ENCODE peak calls at places on chromosomes 12 and 14, in ten cellular contexts. One of them, this sample, is unnamed. For H3K4me1, the result is how much of the 10 kb centered on the place peaks cover.

GRCh38 chr12:98074286-98074685 is 441.1 kb upstream of the TMPO start:
- DNase-seq in tibial artery: no peak
- DNase-seq in uterus: no peak
- DNase-seq in heart right ventricle: no peak
- DNase-seq in colonic mucosa: no peak
- DNase-seq in K562: no peak
- DNase-seq in PC-9: no peak
- DNase-seq in CD8-positive, alpha-beta T cell: no peak
- DNase-seq in aorta: no peak
- DNase-seq in neural progenitor cell: no peak
- DNase-seq in this sample: no peak

GRCh38 chr12:110012137-110012536 is 12.9 kb downstream of the ANKRD13A start:
- DNase-seq in PC-9: peak
- DNase-seq in aorta: no peak
- DNase-seq in heart right ventricle: no peak
- DNase-seq in uterus: no peak
- DNase-seq in colonic mucosa: no peak
- DNase-seq in CD8-positive, alpha-beta T cell: no peak
- DNase-seq in tibial artery: no peak
- DNase-seq in neural progenitor cell: no peak
- DNase-seq in K562: no peak
- DNase-seq in this sample: no peak

GRCh38 chr14:62824086-62824485 is 221.2 kb downstream of the KCNH5 start:
- DNase-seq in K562: no peak
- DNase-seq in tibial artery: no peak
- DNase-seq in uterus: no peak
- DNase-seq in aorta: no peak
- DNase-seq in heart right ventricle: no peak
- DNase-seq in colonic mucosa: no peak
- DNase-seq in neural progenitor cell: no peak
- DNase-seq in PC-9: no peak
- DNase-seq in CD8-positive, alpha-beta T cell: no peak
- DNase-seq in this sample: no peak

GRCh38 chr14:106737025-106737424 is 1210.6 kb downstream of the TMEM121 start:
- DNase-seq in CD8-positive, alpha-beta T cell: no peak
- DNase-seq in uterus: no peak
- DNase-seq in neural progenitor cell: no peak
- DNase-seq in PC-9: no peak
- DNase-seq in K562: no peak
- DNase-seq in heart right ventricle: no peak
- DNase-seq in aorta: no peak
- DNase-seq in tibial artery: no peak
- DNase-seq in colonic mucosa: no peak
- DNase-seq in this sample: no peak

GRCh38 chr14:104011824-104012517 is 69.6 kb upstream of the RD3L start:
- DNase-seq in K562: no peak
- DNase-seq in tibial artery: no peak
- DNase-seq in neural progenitor cell: no peak
- DNase-seq in aorta: no peak
- DNase-seq in uterus: no peak
- DNase-seq in colonic mucosa: no peak
- DNase-seq in CD8-positive, alpha-beta T cell: no peak
- DNase-seq in heart right ventricle: peak
- DNase-seq in PC-9: peak
- DNase-seq in this sample: no peak

GRCh38 chr14:23349156-23349845 is 3.4 kb downstream of the SLC22A17 start:
- DNase-seq in heart right ventricle: no peak
- DNase-seq in CD8-positive, alpha-beta T cell: no peak
- DNase-seq in aorta: no peak
- DNase-seq in uterus: no peak
- DNase-seq in neural progenitor cell: no peak
- DNase-seq in colonic mucosa: no peak
- DNase-seq in K562: no peak
- DNase-seq in tibial artery: no peak
- DNase-seq in PC-9: no peak
- DNase-seq in this sample: no peak

GRCh38 chr12:3747976-3748619 is 4.8 kb downstream of the CRACR2A start:
- DNase-seq in uterus: no peak
- DNase-seq in K562: no peak
- DNase-seq in CD8-positive, alpha-beta T cell: no peak
- DNase-seq in aorta: no peak
- DNase-seq in heart right ventricle: no peak
- DNase-seq in neural progenitor cell: no peak
- DNase-seq in PC-9: peak
- DNase-seq in colonic mucosa: peak
- DNase-seq in tibial artery: no peak
- DNase-seq in this sample: peak

GRCh38 chr12:130155416-130156073 is 6.7 kb upstream of the FZD10 start:
- DNase-seq in K562: no peak
- DNase-seq in CD8-positive, alpha-beta T cell: no peak
- DNase-seq in neural progenitor cell: no peak
- DNase-seq in PC-9: no peak
- DNase-seq in heart right ventricle: no peak
- DNase-seq in aorta: no peak
- DNase-seq in uterus: no peak
- DNase-seq in colonic mucosa: no peak
- DNase-seq in tibial artery: no peak
- DNase-seq in this sample: no peak

GRCh38 chr12:4031703-4032291 is 158.6 kb upstream of the PARP11 start:
- DNase-seq in heart right ventricle: peak
- DNase-seq in CD8-positive, alpha-beta T cell: no peak
- DNase-seq in PC-9: no peak
- DNase-seq in colonic mucosa: peak
- DNase-seq in tibial artery: peak
- DNase-seq in aorta: peak
- DNase-seq in uterus: no peak
- DNase-seq in K562: no peak
- DNase-seq in neural progenitor cell: no peak
- DNase-seq in this sample: peak

GRCh38 chr12:102347761-102348160 is 132.6 kb downstream of the IGF1 start:
- DNase-seq in tibial artery: no peak
- DNase-seq in colonic mucosa: no peak
- DNase-seq in neural progenitor cell: no peak
- DNase-seq in heart right ventricle: no peak
- DNase-seq in CD8-positive, alpha-beta T cell: no peak
- DNase-seq in PC-9: no peak
- DNase-seq in aorta: no peak
- DNase-seq in uterus: peak
- DNase-seq in K562: no peak
- DNase-seq in this sample: no peak

GRCh38 chr12:130615906-130616305 is 100.2 kb downstream of the RIMBP2 start:
- DNase-seq in neural progenitor cell: no peak
- DNase-seq in K562: no peak
- DNase-seq in aorta: no peak
- DNase-seq in uterus: no peak
- DNase-seq in heart right ventricle: no peak
- DNase-seq in tibial artery: no peak
- DNase-seq in CD8-positive, alpha-beta T cell: no peak
- DNase-seq in colonic mucosa: no peak
- DNase-seq in PC-9: no peak
- DNase-seq in this sample: no peak

GRCh38 chr14:96217381-96217913 is 12.8 kb downstream of the BDKRB2 start:
- DNase-seq in heart right ventricle: no peak
- DNase-seq in tibial artery: no peak
- DNase-seq in K562: no peak
- DNase-seq in CD8-positive, alpha-beta T cell: no peak
- DNase-seq in PC-9: no peak
- DNase-seq in colonic mucosa: no peak
- DNase-seq in aorta: no peak
- DNase-seq in uterus: no peak
- DNase-seq in neural progenitor cell: no peak
- DNase-seq in this sample: no peak

GRCh38 chr12:56758728-56759269 is 4.3 kb upstream of the HSD17B6 start:
- DNase-seq in tibial artery: no peak
- DNase-seq in heart right ventricle: no peak
- DNase-seq in K562: no peak
- DNase-seq in CD8-positive, alpha-beta T cell: no peak
- DNase-seq in neural progenitor cell: no peak
- DNase-seq in aorta: no peak
- DNase-seq in colonic mucosa: no peak
- DNase-seq in PC-9: no peak
- DNase-seq in uterus: no peak
- DNase-seq in this sample: no peak

GRCh38 chr12:6767592-6768384 is 1.6 kb downstream of the PTMS start:
- DNase-seq in tibial artery: no peak
- DNase-seq in neural progenitor cell: peak
- DNase-seq in colonic mucosa: peak
- DNase-seq in heart right ventricle: no peak
- DNase-seq in CD8-positive, alpha-beta T cell: no peak
- DNase-seq in uterus: no peak
- DNase-seq in K562: peak
- DNase-seq in aorta: no peak
- DNase-seq in PC-9: no peak
- DNase-seq in this sample: peak

GRCh38 chr14:89466460-89466859 is 49.4 kb upstream of the FOXN3 start:
- DNase-seq in neural progenitor cell: no peak
- DNase-seq in colonic mucosa: no peak
- DNase-seq in heart right ventricle: no peak
- DNase-seq in CD8-positive, alpha-beta T cell: peak
- DNase-seq in PC-9: no peak
- DNase-seq in tibial artery: no peak
- DNase-seq in K562: no peak
- DNase-seq in aorta: peak
- DNase-seq in uterus: no peak
- DNase-seq in this sample: no peak

GRCh38 chr12:67966560-67966959 is 22.7 kb upstream of the IFNG-AS1 start:
- DNase-seq in colonic mucosa: no peak
- DNase-seq in tibial artery: no peak
- DNase-seq in heart right ventricle: no peak
- DNase-seq in neural progenitor cell: no peak
- DNase-seq in PC-9: no peak
- DNase-seq in CD8-positive, alpha-beta T cell: no peak
- DNase-seq in K562: no peak
- DNase-seq in aorta: no peak
- DNase-seq in uterus: no peak
- DNase-seq in this sample: no peak

DNA sequence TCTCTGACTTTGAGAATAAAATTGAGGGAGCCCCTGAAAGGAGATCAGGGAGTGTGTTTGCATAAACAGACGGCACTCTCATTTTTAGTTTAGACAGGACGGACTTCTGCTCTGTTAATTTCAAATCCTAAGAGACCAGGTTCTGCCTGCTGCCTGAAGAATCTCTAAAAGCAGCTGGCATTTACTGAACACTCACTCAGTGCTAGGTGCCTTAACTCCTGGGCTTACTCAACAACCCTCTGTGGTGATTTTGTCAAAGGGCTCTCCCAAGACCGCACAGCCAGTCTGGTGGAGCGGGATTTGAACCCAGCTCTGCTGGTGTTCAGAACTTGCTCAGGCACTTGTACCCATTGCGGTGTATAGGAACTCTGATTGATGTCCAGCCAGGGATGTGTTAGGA is 2.2 kb downstream of the ORAI1 start:
- DNase-seq in neural progenitor cell: no peak
- DNase-seq in CD8-positive, alpha-beta T cell: no peak
- DNase-seq in tibial artery: no peak
- DNase-seq in uterus: no peak
- DNase-seq in colonic mucosa: no peak
- DNase-seq in PC-9: no peak
- DNase-seq in K562: no peak
- DNase-seq in heart right ventricle: no peak
- DNase-seq in aorta: no peak
- DNase-seq in this sample: no peak
- H3K4me1 ChIP-seq in neural progenitor cell: under half
- H3K4me1 ChIP-seq in CD8-positive, alpha-beta T cell: half or more
- H3K4me1 ChIP-seq in tibial artery: under half
- H3K4me1 ChIP-seq in uterus: under half
- H3K4me1 ChIP-seq in colonic mucosa: under half
- H3K4me1 ChIP-seq in PC-9: under half
- H3K4me1 ChIP-seq in K562: half or more
- H3K4me1 ChIP-seq in heart right ventricle: half or more
- H3K4me1 ChIP-seq in aorta: under half
- H3K4me1 ChIP-seq in this sample: under half

DNA sequence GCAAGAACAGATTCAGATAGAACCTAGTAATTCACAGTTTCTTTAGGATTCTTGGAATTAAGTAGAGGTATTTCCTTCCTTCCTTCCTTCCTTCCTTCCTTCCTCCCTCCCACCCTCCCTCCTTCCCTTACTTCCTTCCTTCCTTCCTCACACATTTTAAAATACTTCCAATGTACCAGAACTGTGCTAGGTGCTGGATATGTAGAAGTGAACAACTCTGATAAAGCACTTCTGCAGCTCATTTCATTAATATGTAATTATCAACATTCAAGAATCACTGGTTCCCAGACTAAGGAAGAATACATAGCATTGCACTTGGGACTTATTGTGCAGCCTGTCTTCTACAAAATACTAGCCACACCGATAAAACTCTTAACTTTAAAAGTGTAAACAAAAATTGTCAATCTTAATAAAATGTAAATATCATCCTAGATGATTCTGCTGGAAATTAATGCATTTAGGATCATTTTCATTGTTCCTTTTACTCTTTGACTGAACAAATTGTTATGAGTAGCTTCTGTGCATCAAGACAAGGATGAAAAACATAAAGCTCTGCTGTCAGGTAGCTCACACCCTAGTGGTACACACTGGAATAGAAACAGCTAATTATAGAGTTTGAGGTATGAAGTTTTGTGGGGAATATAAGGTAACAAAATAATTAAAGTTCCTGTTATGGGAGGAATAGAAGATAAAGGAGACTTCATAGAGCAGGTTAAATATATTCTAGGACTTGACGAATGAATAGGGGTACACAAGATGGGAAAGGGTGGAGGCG is 99.9 kb upstream of the MYF6 start:
- DNase-seq in K562: no peak
- DNase-seq in aorta: no peak
- DNase-seq in PC-9: no peak
- DNase-seq in colonic mucosa: no peak
- DNase-seq in CD8-positive, alpha-beta T cell: no peak
- DNase-seq in neural progenitor cell: no peak
- DNase-seq in uterus: no peak
- DNase-seq in heart right ventricle: no peak
- DNase-seq in tibial artery: no peak
- DNase-seq in this sample: no peak
- H3K27ac ChIP-seq in K562: no peak
- H3K27ac ChIP-seq in aorta: no peak
- H3K27ac ChIP-seq in PC-9: no peak
- H3K27ac ChIP-seq in colonic mucosa: no peak
- H3K27ac ChIP-seq in CD8-positive, alpha-beta T cell: no peak
- H3K27ac ChIP-seq in neural progenitor cell: no peak
- H3K27ac ChIP-seq in uterus: no peak
- H3K27ac ChIP-seq in heart right ventricle: no peak
- H3K27ac ChIP-seq in tibial artery: no peak
- H3K27ac ChIP-seq in this sample: no peak

GRCh38 chr14:105179191-105179590 is 1.9 kb downstream of the NUDT14 start:
- DNase-seq in heart right ventricle: no peak
- DNase-seq in uterus: no peak
- DNase-seq in tibial artery: no peak
- DNase-seq in PC-9: no peak
- DNase-seq in neural progenitor cell: no peak
- DNase-seq in CD8-positive, alpha-beta T cell: no peak
- DNase-seq in colonic mucosa: no peak
- DNase-seq in K562: no peak
- DNase-seq in aorta: no peak
- DNase-seq in this sample: no peak
- H3K4me1 ChIP-seq in heart right ventricle: under half
- H3K4me1 ChIP-seq in uterus: under half
- H3K4me1 ChIP-seq in tibial artery: under half
- H3K4me1 ChIP-seq in PC-9: under half
- H3K4me1 ChIP-seq in neural progenitor cell: under half
- H3K4me1 ChIP-seq in CD8-positive, alpha-beta T cell: under half
- H3K4me1 ChIP-seq in colonic mucosa: under half
- H3K4me1 ChIP-seq in K562: half or more
- H3K4me1 ChIP-seq in aorta: under half
- H3K4me1 ChIP-seq in this sample: under half

GRCh38 chr14:77114609-77115008 is 16.6 kb downstream of the CIPC start:
- DNase-seq in K562: no peak
- DNase-seq in neural progenitor cell: no peak
- DNase-seq in colonic mucosa: no peak
- DNase-seq in CD8-positive, alpha-beta T cell: no peak
- DNase-seq in aorta: no peak
- DNase-seq in uterus: no peak
- DNase-seq in heart right ventricle: no peak
- DNase-seq in PC-9: no peak
- DNase-seq in tibial artery: no peak
- DNase-seq in this sample: no peak
- H3K27ac ChIP-seq in K562: no peak
- H3K27ac ChIP-seq in neural progenitor cell: no peak
- H3K27ac ChIP-seq in colonic mucosa: no peak
- H3K27ac ChIP-seq in CD8-positive, alpha-beta T cell: no peak
- H3K27ac ChIP-seq in aorta: no peak
- H3K27ac ChIP-seq in uterus: no peak
- H3K27ac ChIP-seq in heart right ventricle: peak
- H3K27ac ChIP-seq in PC-9: no peak
- H3K27ac ChIP-seq in tibial artery: no peak
- H3K27ac ChIP-seq in this sample: no peak

This sample was measured in prostate gland.